ENCODE peak calls at places on chromosomes 16 and 17, in seven cellular contexts. P is ascending aorta, W is tibial nerve, J is stomach, G is suprapubic skin, A is dorsolateral prefrontal cortex, S is body of pancreas. L is an unnamed sample.

GRCh38 chr17:28684963-28685362 is 23.0 kb downstream of the SUPT6H start:
- DNase-seq in A (peak), G (peak), W (no peak), S (peak), P (no peak), J (no peak), L (no peak)

GRCh38 chr16:31521368-31521767 is 6.3 kb upstream of the AHSP start:
- DNase-seq in G (no peak), J (no peak), P (no peak), S (no peak), A (no peak), W (no peak), L (no peak)

GRCh38 chr17:31754239-31754945 is 104.7 kb downstream of the COPRS start:
- DNase-seq in W (no peak), J (no peak), A (no peak), S (no peak), G (no peak), P (no peak), L (no peak)

GRCh38 chr17:59840908-59841666 is 51.7 kb downstream of the TUBD1 start:
- DNase-seq in J (no peak), P (no peak), A (no peak), G (no peak), S (peak), W (no peak), L (no peak)

GRCh38 chr16:78563905-78564304 is 464.5 kb downstream of the WWOX start:
- DNase-seq in P (no peak), G (no peak), J (no peak), A (no peak), S (no peak), W (no peak), L (no peak)

GRCh38 chr16:1527836-1528811 is 5.3 kb upstream of the TMEM204 start:
- DNase-seq in P (no peak), S (peak), A (no peak), G (no peak), W (no peak), J (no peak), L (peak)

GRCh38 chr16:47990676-47991075 is 165.1 kb downstream of the ABCC12 start:
- DNase-seq in P (no peak), S (no peak), G (no peak), A (no peak), W (no peak), J (no peak), L (no peak)

GRCh38 chr17:72004011-72004427 is 116.8 kb upstream of the SOX9 start:
- DNase-seq in W (no peak), A (no peak), J (no peak), P (no peak), G (no peak), S (no peak), L (no peak)

GRCh38 chr16:18932243-18932997 is 6.2 kb upstream of the SMG1 start:
- DNase-seq in G (peak), S (no peak), W (no peak), A (no peak), P (peak), J (no peak), L (no peak)

GRCh38 chr17:16911141-16911937 is 60.6 kb downstream of the TNFRSF13B start:
- DNase-seq in P (no peak), S (no peak), G (no peak), A (peak), W (no peak), J (peak), L (peak)

GRCh38 chr17:74730491-74731346 is 6.3 kb upstream of the RAB37 start:
- DNase-seq in A (no peak), P (no peak), W (no peak), S (no peak), G (no peak), J (no peak), L (no peak)

GRCh38 chr16:35370617-35371016 is 1911.2 kb downstream of the TP53TG3F start:
- DNase-seq in A (no peak), J (no peak), W (no peak), P (no peak), S (no peak), G (no peak), L (no peak)

GRCh38 chr17:40341808-40342574 is 22.5 kb downstream of the GJD3 start:
- DNase-seq in A (peak), G (peak), P (peak), J (peak), W (peak), S (peak), L (peak)

GRCh38 chr17:36592316-36592710 is 634 bp downstream of the DHRS11 start:
- DNase-seq in A (no peak), G (peak), S (peak), W (no peak), J (no peak), P (no peak), L (no peak)

GRCh38 chr16:88380619-88381018 is 2.1 kb upstream of the ZNF469 start:
- DNase-seq in G (no peak), J (no peak), S (no peak), W (no peak), A (no peak), P (no peak), L (no peak)
- H3K27ac ChIP-seq in G (no peak), J (no peak), S (no peak), W (no peak), A (no peak), P (no peak), L (no peak)

GRCh38 chr16:10635367-10636021 is 55.1 kb upstream of the EMP2 start:
- DNase-seq in G (no peak), S (no peak), P (no peak), W (no peak), J (no peak), A (no peak), L (no peak)

GRCh38 chr16:10624527-10624926 is 44.1 kb upstream of the EMP2 start:
- DNase-seq in A (no peak), W (no peak), G (no peak), S (no peak), J (no peak), P (no peak), L (no peak)

GRCh38 chr16:10625595-10626357 is 45.4 kb upstream of the EMP2 start:
- DNase-seq in S (no peak), J (no peak), A (no peak), P (no peak), G (no peak), W (no peak), L (no peak)

DNA sequence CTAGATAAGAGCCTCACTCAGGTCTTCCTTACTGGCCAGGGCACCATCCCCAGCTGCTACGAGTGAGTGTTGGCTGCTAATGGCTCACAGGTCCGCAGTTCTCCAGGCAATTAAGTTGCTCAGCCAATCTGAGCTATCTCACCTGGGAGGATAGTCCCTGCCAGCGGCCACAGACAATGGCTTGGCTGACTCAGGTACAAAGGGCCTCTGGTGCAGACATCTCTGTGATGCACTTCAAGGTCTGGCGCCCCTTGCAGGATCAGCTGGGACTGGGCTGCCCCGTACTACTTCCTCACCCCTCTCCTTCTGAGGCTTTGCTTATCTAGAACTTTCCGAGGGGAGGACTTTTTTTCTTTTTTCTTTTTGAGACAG is 49.2 kb upstream of the EMP2 start:
- DNase-seq in A (no peak), J (no peak), W (no peak), P (no peak), S (no peak), G (no peak), L (no peak)
- TF ChIP-seq CTCF in A (no peak), J (no peak), W (no peak), P (no peak), S (no peak), G (no peak), L (no peak)

GRCh38 chr17:81039854-81040758 is 5.2 kb downstream of the BAIAP2 start:
- DNase-seq in S (no peak), G (no peak), P (no peak), W (no peak), A (no peak), J (no peak), L (peak)
- H3K27ac ChIP-seq in S (no peak), G (peak), P (no peak), W (peak), A (peak), J (peak), L (no peak)

DNA sequence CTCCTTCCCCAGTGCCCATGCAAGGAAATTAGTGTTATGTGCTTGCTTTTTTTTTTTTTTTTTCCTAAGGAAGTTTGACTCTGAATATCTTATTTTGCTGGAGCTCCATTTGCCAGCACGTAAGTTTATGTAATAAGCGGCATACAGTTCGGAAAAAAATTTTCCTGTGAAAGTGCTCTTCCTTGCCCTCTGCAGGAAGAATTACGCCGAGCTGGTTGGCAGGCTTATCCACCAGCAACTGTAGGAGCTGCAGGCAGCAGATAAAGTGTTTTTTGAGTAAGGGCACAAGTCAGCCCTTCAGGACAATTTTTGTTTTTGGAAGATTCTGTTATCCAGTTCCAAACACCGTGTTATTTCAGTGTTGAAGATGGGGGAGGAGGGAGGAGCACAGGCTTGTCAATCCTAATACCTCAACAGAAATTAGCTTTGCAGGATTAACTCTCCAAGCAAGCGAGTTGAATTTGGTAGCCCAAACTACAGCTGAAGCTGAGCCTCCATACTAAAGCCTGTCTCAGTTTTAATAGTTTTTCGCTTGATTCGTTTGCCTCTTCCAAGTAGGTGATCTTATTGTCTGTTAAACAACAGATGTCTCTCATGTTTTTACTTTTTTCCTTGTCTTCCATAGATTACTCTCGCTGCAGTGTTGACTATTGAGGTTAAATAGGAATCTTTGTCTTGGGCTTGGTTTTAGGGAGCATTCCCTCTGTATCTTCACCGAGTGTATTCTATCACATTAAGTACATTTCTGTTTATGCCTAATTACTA is 1.1 kb downstream of the SPECC1 start:
- DNase-seq in W (peak), P (peak), A (peak), G (no peak), J (peak), S (peak), L (no peak)
- TF ChIP-seq CTCF in W (peak), P (peak), A (peak), G (no peak), J (no peak), S (peak), L (no peak)

DNA sequence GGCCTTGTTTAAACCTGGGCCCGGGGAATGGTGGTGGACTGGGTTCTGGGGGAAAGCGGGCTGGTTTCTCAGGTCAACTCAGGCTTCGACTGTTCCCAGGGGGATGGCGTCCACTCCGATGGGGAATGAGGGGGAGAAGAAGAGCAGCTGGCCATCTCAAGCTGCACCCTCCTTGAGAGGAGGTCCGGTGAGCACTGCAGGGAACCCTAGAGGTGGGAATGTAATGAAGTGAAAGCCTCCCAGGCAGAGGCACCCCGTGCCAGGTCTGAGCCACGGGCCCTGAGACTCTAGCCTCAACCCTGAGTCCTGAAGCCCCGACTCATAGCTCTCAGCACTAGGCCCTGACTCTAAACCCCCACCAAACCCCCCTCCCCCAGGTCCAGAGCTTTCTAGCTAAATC is 1.2 kb upstream of the CDIPT start:
- DNase-seq in J (no peak), P (no peak), S (no peak), W (no peak), G (no peak), A (no peak), L (no peak)
- H3K27ac ChIP-seq in J (no peak), P (no peak), S (no peak), W (no peak), G (no peak), A (peak), L (no peak)

DNA sequence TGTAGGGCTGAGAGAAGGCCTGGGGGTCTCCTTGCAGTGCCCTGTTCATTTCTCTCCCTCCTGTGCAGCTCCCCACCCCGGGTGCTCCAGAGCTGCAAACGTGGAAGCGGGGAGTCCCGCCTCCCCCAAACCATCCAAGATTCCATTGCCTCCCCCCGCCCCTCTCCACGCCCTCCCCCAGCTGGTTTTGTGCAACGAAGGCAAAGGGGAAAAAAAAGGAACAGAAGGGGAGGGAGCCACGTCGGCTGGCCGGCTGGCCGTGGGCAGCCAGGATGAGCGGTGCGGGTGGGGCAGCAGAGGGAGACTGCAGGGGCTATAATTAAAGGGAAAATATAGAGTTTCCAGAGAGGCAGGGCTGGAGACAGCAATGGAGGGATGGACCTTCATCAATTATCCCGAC is 1.7 kb upstream of the COL1A1 start:
- DNase-seq in A (no peak), G (no peak), S (no peak), P (no peak), J (no peak), W (no peak), L (no peak)
- TF ChIP-seq CTCF in A (no peak), G (no peak), S (no peak), P (no peak), J (no peak), W (no peak), L (no peak)

GRCh38 chr17:66507103-66507923 is 204.9 kb downstream of the PRKCA start:
- DNase-seq in W (no peak), G (no peak), A (no peak), P (no peak), J (no peak), S (peak), L (no peak)

GRCh38 chr17:66511125-66511524 is 208.7 kb downstream of the PRKCA start:
- DNase-seq in P (no peak), A (no peak), S (no peak), G (no peak), J (no peak), W (no peak), L (no peak)

GRCh38 chr17:66507982-66508760 is 205.8 kb downstream of the PRKCA start:
- DNase-seq in A (no peak), S (no peak), J (no peak), P (no peak), W (no peak), G (no peak), L (no peak)

GRCh38 chr17:66509913-66510312 is 207.5 kb downstream of the PRKCA start:
- DNase-seq in P (no peak), G (no peak), S (no peak), W (no peak), A (no peak), J (no peak), L (no peak)

DNA sequence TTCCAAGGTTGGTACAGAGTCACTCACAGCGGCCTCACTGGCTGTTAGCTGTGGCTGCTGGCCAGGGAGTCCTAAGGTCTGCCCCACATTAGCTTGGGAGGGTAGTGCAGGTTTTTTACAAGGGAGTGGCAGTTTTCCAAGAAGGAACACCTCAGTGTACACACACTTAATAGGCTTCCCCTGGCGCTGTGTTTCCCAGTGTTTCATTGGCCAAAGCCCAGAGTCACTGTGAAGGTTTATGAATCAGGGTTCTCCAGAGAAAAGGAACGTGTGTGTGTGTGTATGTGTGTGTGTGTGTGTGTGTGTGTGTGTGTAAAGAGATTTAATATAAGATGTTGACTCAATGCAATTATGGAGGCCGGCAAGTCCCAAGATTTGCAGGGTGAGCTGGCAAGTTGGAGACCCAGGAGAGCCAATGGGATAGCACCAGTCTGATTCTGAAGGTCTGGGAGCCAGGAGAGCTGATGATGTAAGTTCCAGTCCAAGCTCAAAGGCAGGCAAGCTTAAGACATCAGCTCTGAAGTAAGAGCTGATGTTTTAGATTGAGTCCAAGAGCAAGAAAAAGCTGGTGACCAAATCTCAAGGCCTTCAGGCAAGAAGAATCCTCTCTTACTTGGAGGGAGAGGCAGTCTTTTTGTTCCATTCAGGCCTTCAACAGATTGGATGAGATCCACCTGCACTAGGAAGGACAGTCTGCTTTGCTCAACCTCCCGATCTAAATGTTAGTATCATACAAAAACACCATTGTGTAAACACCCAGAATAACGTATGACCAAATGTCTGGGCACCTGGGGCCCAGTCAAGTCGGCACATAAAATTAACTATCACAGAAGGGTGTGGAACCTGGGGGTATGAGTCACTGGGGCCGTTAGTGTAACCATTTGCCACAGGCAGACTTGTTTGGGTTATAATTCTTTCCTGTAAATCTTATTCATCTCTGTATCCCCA is 206.8 kb downstream of the PRKCA start:
- DNase-seq in S (peak), J (peak), P (no peak), W (no peak), A (no peak), G (no peak), L (no peak)
- H3K27ac ChIP-seq in S (no peak), J (peak), P (no peak), W (peak), A (no peak), G (peak), L (peak)

GRCh38 chr16:87570938-87571867 is 31.1 kb upstream of the JPH3 start:
- DNase-seq in A (no peak), J (peak), P (peak), W (no peak), G (no peak), S (peak), L (peak)
- TF ChIP-seq CTCF in A (peak), J (peak), P (peak), W (peak), G (peak), S (peak), L (peak)

GRCh38 chr17:81036128-81036891 is 1.4 kb downstream of the BAIAP2 start:
- DNase-seq in W (no peak), G (no peak), A (no peak), S (no peak), J (no peak), P (no peak), L (no peak)
- H3K27ac ChIP-seq in W (peak), G (peak), A (peak), S (no peak), J (peak), P (no peak), L (no peak)

DNA sequence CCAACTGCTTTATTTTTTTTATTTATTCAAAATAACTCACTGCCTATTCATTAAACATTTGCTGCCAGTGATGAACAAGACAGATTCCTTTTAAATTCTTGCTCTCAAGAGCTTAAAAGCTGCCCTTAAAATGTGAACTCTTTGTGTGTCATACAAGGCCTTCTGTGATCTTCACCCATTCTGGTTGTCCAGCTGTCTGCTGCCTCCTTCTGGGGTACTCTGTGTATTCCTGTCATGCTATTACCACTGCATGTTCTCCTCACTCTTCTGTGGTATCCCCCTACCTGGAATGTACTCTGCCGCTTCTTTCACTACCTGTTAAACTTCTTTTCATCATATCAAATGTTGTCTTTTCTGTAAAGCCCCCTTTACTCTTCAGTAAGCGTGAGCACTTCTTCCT is 165.8 kb downstream of the CHD9 start:
- DNase-seq in A (no peak), W (no peak), S (no peak), G (no peak), P (no peak), J (no peak), L (no peak)
- TF ChIP-seq CTCF in A (peak), W (no peak), S (no peak), G (no peak), P (peak), J (no peak), L (peak)

L was measured in psoas muscle.